ENCODE peak calls at places on chromosomes 2 and 18, in six cellular contexts. W is HepG2, D is K562, C is A549, T is GM12878, V is upper lobe of left lung. O is an unnamed sample. For H3K4me1, the result is how much of the 10 kb centered on the place peaks cover.

GRCh38 chr2:20578895-20579825 is 71.7 kb downstream of the HS1BP3 start:
- ATAC-seq in C (peak), T (peak), W (peak), D (peak), V (peak), O (peak)

GRCh38 chr2:71602581-71602980 is 149.2 kb downstream of the DYSF start:
- ATAC-seq in D (no peak), W (no peak), C (no peak), T (no peak), V (no peak), O (no peak)

GRCh38 chr2:28268386-28268785 is 124.3 kb upstream of the FOSL2 start:
- ATAC-seq in C (no peak), V (no peak), D (no peak), W (no peak), T (no peak), O (no peak)

GRCh38 chr18:44786257-44786656 is 105.6 kb downstream of the SETBP1 start:
- ATAC-seq in W (no peak), T (peak), D (no peak), V (no peak), C (no peak), O (no peak)

GRCh38 chr2:121694398-121695178 is 42.1 kb downstream of the NIFK start:
- ATAC-seq in T (no peak), C (no peak), W (no peak), V (no peak), D (no peak), O (peak)

GRCh38 chr2:105749583-105750399 is 5.1 kb downstream of the NCK2 start:
- ATAC-seq in W (no peak), T (no peak), D (no peak), C (no peak), V (no peak), O (no peak)

GRCh38 chr2:74079522-74080341 is 68.0 kb downstream of the BOLA3 start:
- ATAC-seq in T (peak), C (no peak), D (no peak), V (no peak), W (no peak), O (peak)

GRCh38 chr2:150174396-150174795 is 313.1 kb downstream of the RND3 start:
- ATAC-seq in W (no peak), V (no peak), C (no peak), T (no peak), D (no peak), O (no peak)

GRCh38 chr2:227228061-227228667 is 63.7 kb downstream of the COL4A3 start:
- ATAC-seq in D (no peak), W (peak), V (peak), T (peak), C (peak), O (no peak)

GRCh38 chr2:159168707-159169106 is 117.8 kb downstream of the WDSUB1 start:
- ATAC-seq in C (peak), T (no peak), W (peak), V (no peak), D (no peak), O (no peak)

GRCh38 chr18:3054785-3055184 is 41.8 kb upstream of the LPIN2 start:
- ATAC-seq in W (no peak), C (no peak), V (no peak), T (no peak), D (no peak), O (no peak)

GRCh38 chr2:24228470-24228869 is 53.6 kb downstream of the FAM228A start:
- ATAC-seq in T (peak), W (peak), D (peak), V (no peak), C (peak), O (no peak)

GRCh38 chr2:172404824-172405223 is 22.6 kb upstream of the ITGA6 start:
- ATAC-seq in V (no peak), W (no peak), T (no peak), C (no peak), D (no peak), O (no peak)

GRCh38 chr18:13376298-13376840 is 157.8 kb downstream of the LDLRAD4 start:
- ATAC-seq in V (no peak), C (no peak), D (no peak), T (no peak), W (no peak), O (no peak)

GRCh38 chr2:64455031-64455332 is 1.0 kb downstream of the LGALSL start:
- ATAC-seq in W (peak), C (no peak), V (no peak), D (no peak), T (no peak), O (no peak)

GRCh38 chr2:120886967-120887672 is 151.5 kb downstream of the GLI2 start:
- ATAC-seq in D (no peak), W (peak), T (no peak), V (peak), C (no peak), O (no peak)

GRCh38 chr2:51697095-51697494 is 665.2 kb upstream of the NRXN1 start:
- ATAC-seq in C (peak), V (no peak), D (no peak), T (peak), W (peak), O (no peak)

GRCh38 chr2:216877085-216877484 is 17.2 kb upstream of the TNP1 start:
- ATAC-seq in W (no peak), D (no peak), C (no peak), V (no peak), T (no peak), O (no peak)

GRCh38 chr2:59029058-59029457 is 787.9 kb upstream of the FANCL start:
- ATAC-seq in T (no peak), D (no peak), W (no peak), C (no peak), V (no peak), O (no peak)

GRCh38 chr2:65018141-65018582 is 29.0 kb downstream of the SLC1A4 start:
- ATAC-seq in D (no peak), V (peak), W (no peak), C (no peak), T (no peak), O (peak)

GRCh38 chr2:182863642-182864041 is 2.8 kb downstream of the FRZB start:
- ATAC-seq in W (no peak), C (no peak), V (no peak), T (no peak), D (no peak), O (no peak)

GRCh38 chr2:219713110-219713509 is 85.7 kb downstream of the SLC4A3 start:
- ATAC-seq in T (peak), D (peak), V (no peak), W (peak), C (peak), O (no peak)

GRCh38 chr18:37282386-37283037 is 283.1 kb downstream of the CELF4 start:
- ATAC-seq in T (peak), D (peak), W (peak), V (no peak), C (peak), O (no peak)

GRCh38 chr2:119929537-119929936 is 83.3 kb upstream of the EPB41L5 start:
- ATAC-seq in T (no peak), W (no peak), D (no peak), C (no peak), V (no peak), O (no peak)

GRCh38 chr18:59460060-59460395 is 101.0 kb upstream of the LMAN1 start:
- ATAC-seq in C (no peak), V (no peak), D (no peak), T (no peak), W (peak), O (peak)

GRCh38 chr2:33104052-33104623 is 157.4 kb downstream of the LTBP1 start:
- ATAC-seq in V (no peak), C (peak), D (no peak), T (no peak), W (no peak), O (no peak)

GRCh38 chr2:141828761-141829160 is 302.1 kb downstream of the LRP1B start:
- ATAC-seq in D (no peak), W (no peak), V (no peak), T (no peak), C (no peak), O (no peak)

GRCh38 chr2:224162122-224162521 is 123.0 kb upstream of the SERPINE2 start:
- ATAC-seq in T (no peak), W (no peak), V (no peak), C (peak), D (no peak), O (no peak)

GRCh38 chr2:177164584-177165052 is 48.0 kb upstream of the HNRNPA3 start:
- ATAC-seq in W (peak), T (peak), D (peak), C (peak), V (peak), O (peak)

GRCh38 chr2:166115589-166115988 is 12.2 kb downstream of the SCN1A start:
- ATAC-seq in T (peak), V (no peak), D (peak), W (no peak), C (no peak), O (no peak)

GRCh38 chr2:108589786-108590185 is 55.5 kb downstream of the LIMS1 start:
- ATAC-seq in D (peak), C (no peak), T (no peak), W (no peak), V (no peak), O (no peak)
- H3K4me1 ChIP-seq in D (half or more), C (half or more), T (under half), W (under half), V (half or more), O (half or more)

GRCh38 chr2:189347540-189347939 is 93.7 kb upstream of the WDR75 start:
- ATAC-seq in T (peak), V (no peak), W (peak), D (peak), C (peak), O (peak)
- TF ChIP-seq EP300 in T (no peak), V (no peak), W (no peak), D (no peak), C (no peak), O (no peak)

DNA sequence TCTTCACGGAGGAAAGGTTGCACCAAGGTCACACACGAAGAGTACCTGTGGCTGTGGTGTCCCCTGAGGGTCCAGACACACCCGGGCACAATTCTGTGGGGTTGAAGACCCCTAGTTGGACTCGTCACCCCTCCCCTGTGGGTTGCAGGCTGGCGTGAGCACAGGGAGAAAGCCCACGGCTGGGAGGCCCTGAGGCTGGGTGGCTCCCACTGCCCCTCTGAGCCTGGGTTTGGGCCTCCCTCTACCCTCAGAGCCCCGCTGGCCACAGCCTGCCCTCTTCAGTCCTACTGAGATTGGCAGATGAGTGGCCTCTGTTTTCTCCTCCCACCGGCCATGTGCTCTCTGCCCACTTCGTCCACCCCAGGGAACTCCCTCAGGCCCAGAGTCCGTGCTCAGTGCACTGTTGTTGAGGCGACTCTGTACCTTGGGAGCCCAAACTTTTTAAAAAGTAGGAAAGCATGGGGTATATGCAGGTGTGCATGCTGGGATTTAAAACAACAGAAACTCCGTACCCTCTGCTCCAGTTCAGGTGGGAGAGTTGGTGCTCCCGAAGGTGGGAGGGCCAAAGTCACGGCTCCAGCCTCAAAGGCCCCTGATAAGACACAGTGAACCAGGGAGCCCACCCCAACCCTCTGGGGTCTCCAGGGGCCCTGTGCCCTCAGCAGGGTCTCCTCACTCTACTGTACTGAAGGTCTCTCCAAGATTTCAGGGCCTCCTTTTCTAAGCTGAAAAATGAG is 19.1 kb downstream of the RAMP1 start:
- ATAC-seq in W (peak), D (no peak), C (no peak), T (no peak), V (no peak), O (no peak)
- H3K4me1 ChIP-seq in W (under half), D (under half), C (under half), T (under half), V (under half), O (under half)

GRCh38 chr2:237182422-237183123 is 96.9 kb downstream of the COPS8 start:
- ATAC-seq in T (no peak), C (no peak), D (no peak), W (no peak), V (no peak), O (peak)
- TF ChIP-seq EP300 in T (no peak), C (no peak), D (no peak), W (no peak), V (peak), O (no peak)

O was measured in gastroesophageal sphincter.